ENCODE peak calls at places on chromosomes 13 and 19, in four cellular contexts. G is Peyer's patch; S is nephron progenitor cell; U is CD4-positive, alpha-beta T cell. F is an unnamed sample.
A peak's percentile ranks its signal among the peaks of the same experiment; 100 is the strongest.

GRCh38 chr13:48050550-48050949 is 13.0 kb downstream of the NUDT15 start:
- DNase-seq in U (no peak), S (no peak), G (no peak), F (no peak)

GRCh38 chr19:37905936-37906867 is at the start of gene WDR87:
- DNase-seq in S (peak; percentile 83), G (peak; percentile 69), U (peak; percentile 35), F (no peak)

GRCh38 chr19:47096721-47097120 is 16.9 kb downstream of the ZC3H4 start:
- DNase-seq in G (no peak), U (no peak), S (no peak), F (no peak)

GRCh38 chr13:114282143-114282685 is 813 bp downstream of the UPF3A start:
- DNase-seq in U (peak; percentile 19), S (peak; percentile 57), G (peak; percentile 27), F (no peak)

GRCh38 chr13:109271991-109272454 is 514.4 kb downstream of the IRS2 start:
- DNase-seq in G (no peak), U (no peak), S (no peak), F (no peak)

GRCh38 chr13:74869846-74870245 is 612.1 kb downstream of the TBC1D4 start:
- DNase-seq in U (no peak), S (no peak), G (no peak), F (no peak)

GRCh38 chr13:98990701-98991100 is 12.8 kb upstream of the DOCK9 start:
- DNase-seq in G (no peak), S (no peak), U (no peak), F (no peak)

GRCh38 chr19:10712754-10713153 is 5.1 kb upstream of the DNM2 start:
- DNase-seq in U (no peak), S (no peak), G (no peak), F (no peak)

GRCh38 chr13:26599403-26599802 is 41.9 kb downstream of the WASF3 start:
- DNase-seq in S (no peak), U (no peak), G (no peak), F (no peak)

GRCh38 chr19:45994456-45994988 is 745 bp upstream of the CCDC61 start:
- DNase-seq in U (no peak), G (no peak), S (no peak), F (no peak)

GRCh38 chr13:94813920-94814500 is 101.7 kb upstream of the SOX21 start:
- DNase-seq in G (no peak), U (no peak), S (no peak), F (no peak)

GRCh38 chr19:9709305-9709704 is 34.4 kb upstream of the ZNF562 start:
- DNase-seq in U (no peak), G (no peak), S (no peak), F (no peak)

GRCh38 chr19:1567848-1568227 is 287 bp downstream of the MEX3D start:
- DNase-seq in G (no peak), S (no peak), U (no peak), F (no peak)

GRCh38 chr13:31209172-31209818 is 9.5 kb downstream of the B3GLCT start:
- DNase-seq in S (peak; percentile 27), G (no peak), U (no peak), F (no peak)

GRCh38 chr19:45311640-45312039 is 11.0 kb downstream of the CKM start:
- DNase-seq in U (no peak), S (no peak), G (no peak), F (no peak)

GRCh38 chr19:12580180-12580694 is 29.0 kb upstream of the ZNF564 start:
- DNase-seq in U (no peak), S (no peak), G (no peak), F (no peak)

GRCh38 chr13:48233886-48234488 is 981 bp downstream of the ITM2B start:
- DNase-seq in G (no peak), S (no peak), U (no peak), F (no peak)

GRCh38 chr19:43594710-43595604 is 977 bp downstream of the IRGQ start:
- DNase-seq in U (peak; percentile 67), G (peak; percentile 57), S (peak; percentile 66), F (no peak)

GRCh38 chr13:61246351-61246750 is 169.3 kb downstream of the PCDH20 start:
- DNase-seq in S (no peak), U (no peak), G (no peak), F (no peak)

GRCh38 chr13:71785361-71785760 is 81.6 kb downstream of the DACH1 start:
- DNase-seq in G (no peak), U (no peak), S (no peak), F (no peak)

GRCh38 chr13:97849305-97849704 is 104.2 kb upstream of the IPO5 start:
- DNase-seq in G (no peak), S (no peak), U (no peak), F (no peak)

GRCh38 chr13:41833201-41833600 is 127.7 kb downstream of the VWA8 start:
- DNase-seq in S (no peak), U (no peak), G (no peak), F (no peak)

GRCh38 chr13:37058801-37059135 is 720 bp downstream of the SUPT20H start:
- DNase-seq in S (peak; percentile 33), U (peak; percentile 34), G (peak; percentile 38), F (no peak)

GRCh38 chr13:23851106-23851505 is 38.1 kb downstream of the MIPEP start:
- DNase-seq in G (no peak), U (no peak), S (no peak), F (no peak)

GRCh38 chr19:54392078-54392477 is 23.2 kb upstream of the TTYH1 start:
- DNase-seq in S (no peak), G (no peak), U (no peak), F (no peak)

GRCh38 chr19:49380391-49380790 is 7.7 kb upstream of the KASH5 start:
- DNase-seq in G (no peak), S (no peak), U (no peak), F (no peak)

GRCh38 chr19:9039728-9040127 is 29.5 kb upstream of the MUC16 start:
- DNase-seq in G (no peak), S (no peak), U (no peak), F (no peak)

GRCh38 chr13:93260591-93260990 is 34.0 kb downstream of the GPC6 start:
- DNase-seq in U (no peak), S (no peak), G (no peak), F (no peak)

GRCh38 chr19:39520541-39521204 is 5.7 kb downstream of the SELENOV start:
- DNase-seq in S (no peak), U (no peak), G (no peak), F (no peak)

GRCh38 chr13:110232756-110233155 is 74.2 kb downstream of the COL4A1 start:
- DNase-seq in G (no peak), S (no peak), U (no peak), F (no peak)

GRCh38 chr13:23598371-23598770 is 28.2 kb downstream of the TNFRSF19 start:
- DNase-seq in U (no peak), G (no peak), S (no peak), F (no peak)

GRCh38 chr19:7197169-7197759 is 97.0 kb downstream of the INSR start:
- DNase-seq in S (peak; percentile 85), G (peak; percentile 81), U (peak; percentile 85), F (peak; percentile 84)
- TF ChIP-seq CTCF in S (no peak), G (no peak), U (no peak), F (no peak)

DNA sequence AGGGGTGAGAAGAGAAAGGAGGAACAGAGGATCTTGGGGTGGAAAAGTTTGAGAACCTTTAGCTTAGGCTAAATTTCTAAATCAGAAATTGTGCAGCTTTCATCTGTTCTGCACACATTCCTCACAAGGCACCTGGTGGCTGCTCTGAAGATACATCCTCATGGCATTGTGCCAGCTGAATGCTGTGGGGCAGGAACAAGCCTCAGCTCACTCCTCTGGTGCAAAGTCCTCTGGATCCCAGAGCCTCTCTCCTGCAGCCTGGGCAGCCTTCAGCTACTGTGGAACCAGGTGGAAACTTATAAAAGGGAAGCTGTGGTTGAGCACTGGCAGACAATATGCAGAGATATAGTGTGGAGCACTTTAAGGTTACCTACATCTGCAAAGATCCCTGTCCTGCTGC is 72.3 kb downstream of the KCTD12 start:
- DNase-seq in S (no peak), U (no peak), G (no peak), F (no peak)
- TF ChIP-seq CTCF in S (no peak), U (no peak), G (no peak), F (no peak)

DNA sequence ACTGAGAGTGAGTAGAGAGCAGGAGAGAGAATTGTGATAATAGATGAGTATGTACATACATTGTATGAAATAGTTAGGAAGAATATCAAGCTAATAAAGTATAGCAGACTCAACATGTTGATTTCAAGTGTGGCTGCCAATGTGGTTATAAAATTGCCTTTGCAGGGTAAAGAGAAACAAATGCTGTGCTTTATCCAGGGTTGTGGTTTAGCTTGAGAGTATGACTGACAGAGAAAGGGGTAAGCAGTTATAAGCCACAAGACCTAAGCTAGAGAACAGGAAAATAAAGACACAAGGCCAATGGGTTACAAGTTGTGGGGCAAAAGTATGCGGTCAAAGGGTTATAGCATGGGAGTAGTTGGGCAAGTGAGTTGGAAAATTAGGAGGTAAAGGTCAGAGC is 1217.5 kb downstream of the DIAPH3 start:
- DNase-seq in U (no peak), G (no peak), S (no peak), F (no peak)
- TF ChIP-seq CTCF in U (no peak), G (no peak), S (no peak), F (no peak)

DNA sequence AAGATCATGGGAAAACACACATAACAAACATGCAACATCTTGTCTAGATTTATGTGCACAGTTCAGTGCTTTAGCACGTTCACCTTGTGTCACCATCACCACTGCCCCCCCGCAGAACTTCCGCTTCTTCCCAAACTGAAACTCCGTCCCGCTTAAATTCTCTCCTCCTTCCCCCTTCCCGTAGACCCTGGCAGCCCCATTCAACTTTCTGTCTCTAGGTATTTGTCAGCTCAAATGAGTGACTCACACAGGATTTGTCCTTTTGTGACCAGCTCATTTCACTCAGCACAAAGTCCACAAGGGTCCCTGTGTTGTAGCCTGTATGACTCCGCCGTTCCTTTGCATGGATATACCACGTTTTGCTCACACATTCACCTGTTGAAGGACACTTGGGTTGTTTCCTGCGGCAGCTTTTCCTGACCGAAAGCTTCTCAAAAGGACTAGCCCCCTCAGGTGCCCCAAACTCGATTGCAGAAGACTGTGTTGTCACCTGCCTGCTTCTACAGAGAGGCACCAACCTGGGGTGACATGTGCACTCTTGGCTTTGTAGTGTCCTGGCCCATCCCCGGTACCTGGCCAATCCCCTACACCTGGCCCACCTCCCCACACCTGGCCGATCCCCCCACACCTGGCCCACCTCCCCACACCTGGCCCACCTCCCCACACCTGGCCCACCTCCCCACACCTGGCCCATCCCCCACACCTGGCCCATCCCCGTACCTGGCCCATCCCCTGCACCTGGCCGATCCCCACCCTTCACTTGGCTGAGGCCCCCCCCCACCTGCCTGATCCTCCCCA is 25.1 kb downstream of the ATP11A start:
- DNase-seq in G (no peak), U (no peak), S (no peak), F (no peak)
- TF ChIP-seq CTCF in G (no peak), U (no peak), S (no peak), F (no peak)

GRCh38 chr19:35216833-35217707 is 11.5 kb downstream of the FAM187B start:
- DNase-seq in U (peak; percentile 30), S (no peak), G (peak; percentile 70), F (no peak)
- TF ChIP-seq CTCF in U (peak; percentile 33), S (no peak), G (peak; percentile 22), F (no peak)

DNA sequence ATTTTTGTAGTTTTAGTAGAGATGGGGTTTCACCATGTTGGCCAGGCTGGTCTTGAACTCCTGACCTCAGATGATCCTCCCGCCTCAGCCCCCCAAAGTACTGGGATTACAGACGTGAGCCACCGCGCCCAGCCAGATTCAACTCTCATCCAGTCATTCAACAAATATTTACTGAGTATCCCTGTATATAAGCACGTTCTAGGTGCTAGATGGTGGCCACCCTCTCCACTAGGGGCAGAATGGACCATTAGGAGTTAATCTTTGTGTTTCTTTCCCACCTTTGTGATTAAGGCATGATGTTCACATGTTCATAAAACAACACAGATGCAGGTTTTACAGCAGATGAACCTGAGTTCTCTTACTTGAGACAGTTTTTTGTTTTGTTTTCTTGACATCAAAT is 7.3 kb downstream of the SHKBP1 start:
- DNase-seq in S (no peak), U (no peak), G (no peak), F (no peak)
- TF ChIP-seq CTCF in S (peak; percentile 20), U (no peak), G (no peak), F (no peak)

F was measured in omental fat pad.